ENCODE peak calls at places on chromosomes 3 and 15, in five cellular contexts. One of them, this sample, is unnamed.

GRCh38 chr3:16423298-16423697 is 90.2 kb downstream of the RFTN1 start:
- DNase-seq in bronchial epithelial cell: peak
- DNase-seq in stimulated activated CD8-positive, alpha-beta memory T cell treated with anti-CD3 and anti-CD28 coated beads, Interleukin-12 subunit alpha, Interleukin-12 subunit beta, amount 100 ng/mL, for 4 hours: no peak
- DNase-seq in anterior cingulate cortex: no peak
- DNase-seq in RCC 7860: no peak
- DNase-seq in this sample: no peak

GRCh38 chr15:40105517-40106202 is 3.0 kb downstream of the BMF start:
- DNase-seq in RCC 7860: no peak
- DNase-seq in anterior cingulate cortex: no peak
- DNase-seq in bronchial epithelial cell: no peak
- DNase-seq in stimulated activated CD8-positive, alpha-beta memory T cell treated with anti-CD3 and anti-CD28 coated beads, Interleukin-12 subunit alpha, Interleukin-12 subunit beta, amount 100 ng/mL, for 4 hours: no peak
- DNase-seq in this sample: no peak

GRCh38 chr15:42154576-42155355 is 1.7 kb downstream of the PLA2G4F start:
- DNase-seq in anterior cingulate cortex: no peak
- DNase-seq in bronchial epithelial cell: peak
- DNase-seq in RCC 7860: peak
- DNase-seq in stimulated activated CD8-positive, alpha-beta memory T cell treated with anti-CD3 and anti-CD28 coated beads, Interleukin-12 subunit alpha, Interleukin-12 subunit beta, amount 100 ng/mL, for 4 hours: no peak
- DNase-seq in this sample: no peak

GRCh38 chr15:61521961-61522360 is 292.9 kb upstream of the RORA start:
- DNase-seq in bronchial epithelial cell: no peak
- DNase-seq in RCC 7860: no peak
- DNase-seq in anterior cingulate cortex: no peak
- DNase-seq in stimulated activated CD8-positive, alpha-beta memory T cell treated with anti-CD3 and anti-CD28 coated beads, Interleukin-12 subunit alpha, Interleukin-12 subunit beta, amount 100 ng/mL, for 4 hours: no peak
- DNase-seq in this sample: no peak

GRCh38 chr3:79040701-79041100 is 727.1 kb downstream of the ROBO1 start:
- DNase-seq in RCC 7860: peak
- DNase-seq in bronchial epithelial cell: peak
- DNase-seq in anterior cingulate cortex: no peak
- DNase-seq in stimulated activated CD8-positive, alpha-beta memory T cell treated with anti-CD3 and anti-CD28 coated beads, Interleukin-12 subunit alpha, Interleukin-12 subunit beta, amount 100 ng/mL, for 4 hours: no peak
- DNase-seq in this sample: no peak

GRCh38 chr15:85282504-85283115 is 97.8 kb upstream of the AKAP13 start:
- DNase-seq in stimulated activated CD8-positive, alpha-beta memory T cell treated with anti-CD3 and anti-CD28 coated beads, Interleukin-12 subunit alpha, Interleukin-12 subunit beta, amount 100 ng/mL, for 4 hours: no peak
- DNase-seq in anterior cingulate cortex: no peak
- DNase-seq in bronchial epithelial cell: no peak
- DNase-seq in RCC 7860: peak
- DNase-seq in this sample: no peak

GRCh38 chr15:36449084-36449661 is 130.3 kb upstream of the CDIN1 start:
- DNase-seq in bronchial epithelial cell: no peak
- DNase-seq in stimulated activated CD8-positive, alpha-beta memory T cell treated with anti-CD3 and anti-CD28 coated beads, Interleukin-12 subunit alpha, Interleukin-12 subunit beta, amount 100 ng/mL, for 4 hours: no peak
- DNase-seq in anterior cingulate cortex: no peak
- DNase-seq in RCC 7860: no peak
- DNase-seq in this sample: no peak

GRCh38 chr15:69762373-69763148 is 309.9 kb downstream of the RPLP1 start:
- DNase-seq in bronchial epithelial cell: no peak
- DNase-seq in anterior cingulate cortex: no peak
- DNase-seq in RCC 7860: no peak
- DNase-seq in stimulated activated CD8-positive, alpha-beta memory T cell treated with anti-CD3 and anti-CD28 coated beads, Interleukin-12 subunit alpha, Interleukin-12 subunit beta, amount 100 ng/mL, for 4 hours: no peak
- DNase-seq in this sample: no peak

GRCh38 chr15:43516801-43517353 is 531 bp upstream of the MAP1A start:
- DNase-seq in stimulated activated CD8-positive, alpha-beta memory T cell treated with anti-CD3 and anti-CD28 coated beads, Interleukin-12 subunit alpha, Interleukin-12 subunit beta, amount 100 ng/mL, for 4 hours: no peak
- DNase-seq in bronchial epithelial cell: no peak
- DNase-seq in anterior cingulate cortex: no peak
- DNase-seq in RCC 7860: no peak
- DNase-seq in this sample: no peak

GRCh38 chr15:66006986-66007385 is 137.7 kb downstream of the RAB11A start:
- DNase-seq in anterior cingulate cortex: no peak
- DNase-seq in bronchial epithelial cell: peak
- DNase-seq in stimulated activated CD8-positive, alpha-beta memory T cell treated with anti-CD3 and anti-CD28 coated beads, Interleukin-12 subunit alpha, Interleukin-12 subunit beta, amount 100 ng/mL, for 4 hours: no peak
- DNase-seq in RCC 7860: peak
- DNase-seq in this sample: no peak

GRCh38 chr3:67647390-67647878 is 7.0 kb downstream of the SUCLG2 start:
- DNase-seq in bronchial epithelial cell: peak
- DNase-seq in anterior cingulate cortex: no peak
- DNase-seq in stimulated activated CD8-positive, alpha-beta memory T cell treated with anti-CD3 and anti-CD28 coated beads, Interleukin-12 subunit alpha, Interleukin-12 subunit beta, amount 100 ng/mL, for 4 hours: no peak
- DNase-seq in RCC 7860: peak
- DNase-seq in this sample: no peak

GRCh38 chr3:89947357-89947954 is 840.0 kb downstream of the EPHA3 start:
- DNase-seq in RCC 7860: no peak
- DNase-seq in anterior cingulate cortex: no peak
- DNase-seq in stimulated activated CD8-positive, alpha-beta memory T cell treated with anti-CD3 and anti-CD28 coated beads, Interleukin-12 subunit alpha, Interleukin-12 subunit beta, amount 100 ng/mL, for 4 hours: no peak
- DNase-seq in bronchial epithelial cell: no peak
- DNase-seq in this sample: no peak

GRCh38 chr3:108209579-108209978 is 12.6 kb downstream of the IFT57 start:
- DNase-seq in anterior cingulate cortex: no peak
- DNase-seq in stimulated activated CD8-positive, alpha-beta memory T cell treated with anti-CD3 and anti-CD28 coated beads, Interleukin-12 subunit alpha, Interleukin-12 subunit beta, amount 100 ng/mL, for 4 hours: no peak
- DNase-seq in RCC 7860: no peak
- DNase-seq in bronchial epithelial cell: no peak
- DNase-seq in this sample: no peak

GRCh38 chr3:189947948-189948723 is 172.6 kb downstream of the P3H2 start:
- DNase-seq in RCC 7860: peak
- DNase-seq in anterior cingulate cortex: no peak
- DNase-seq in stimulated activated CD8-positive, alpha-beta memory T cell treated with anti-CD3 and anti-CD28 coated beads, Interleukin-12 subunit alpha, Interleukin-12 subunit beta, amount 100 ng/mL, for 4 hours: no peak
- DNase-seq in bronchial epithelial cell: peak
- DNase-seq in this sample: no peak

GRCh38 chr3:114328345-114328744 is 34.5 kb downstream of the TIGIT start:
- DNase-seq in anterior cingulate cortex: no peak
- DNase-seq in bronchial epithelial cell: no peak
- DNase-seq in stimulated activated CD8-positive, alpha-beta memory T cell treated with anti-CD3 and anti-CD28 coated beads, Interleukin-12 subunit alpha, Interleukin-12 subunit beta, amount 100 ng/mL, for 4 hours: no peak
- DNase-seq in RCC 7860: no peak
- DNase-seq in this sample: no peak

GRCh38 chr3:119401502-119402440 is 61.6 kb downstream of the TMEM39A start:
- DNase-seq in bronchial epithelial cell: no peak
- DNase-seq in stimulated activated CD8-positive, alpha-beta memory T cell treated with anti-CD3 and anti-CD28 coated beads, Interleukin-12 subunit alpha, Interleukin-12 subunit beta, amount 100 ng/mL, for 4 hours: no peak
- DNase-seq in anterior cingulate cortex: no peak
- DNase-seq in RCC 7860: no peak
- DNase-seq in this sample: no peak

GRCh38 chr15:78979456-78980320 is 34.8 kb upstream of the CTSH start:
- DNase-seq in anterior cingulate cortex: no peak
- DNase-seq in stimulated activated CD8-positive, alpha-beta memory T cell treated with anti-CD3 and anti-CD28 coated beads, Interleukin-12 subunit alpha, Interleukin-12 subunit beta, amount 100 ng/mL, for 4 hours: no peak
- DNase-seq in RCC 7860: peak
- DNase-seq in bronchial epithelial cell: peak
- DNase-seq in this sample: peak

GRCh38 chr15:63083541-63083940 is 38.1 kb upstream of the LACTB start:
- DNase-seq in stimulated activated CD8-positive, alpha-beta memory T cell treated with anti-CD3 and anti-CD28 coated beads, Interleukin-12 subunit alpha, Interleukin-12 subunit beta, amount 100 ng/mL, for 4 hours: no peak
- DNase-seq in RCC 7860: no peak
- DNase-seq in bronchial epithelial cell: no peak
- DNase-seq in anterior cingulate cortex: no peak
- DNase-seq in this sample: no peak

GRCh38 chr3:111662012-111662411 is 66.9 kb upstream of the ZBED2 start:
- DNase-seq in RCC 7860: no peak
- DNase-seq in anterior cingulate cortex: no peak
- DNase-seq in stimulated activated CD8-positive, alpha-beta memory T cell treated with anti-CD3 and anti-CD28 coated beads, Interleukin-12 subunit alpha, Interleukin-12 subunit beta, amount 100 ng/mL, for 4 hours: no peak
- DNase-seq in bronchial epithelial cell: no peak
- DNase-seq in this sample: no peak

GRCh38 chr3:13019243-13019701 is 54.0 kb downstream of the IQSEC1 start:
- DNase-seq in anterior cingulate cortex: no peak
- DNase-seq in RCC 7860: no peak
- DNase-seq in stimulated activated CD8-positive, alpha-beta memory T cell treated with anti-CD3 and anti-CD28 coated beads, Interleukin-12 subunit alpha, Interleukin-12 subunit beta, amount 100 ng/mL, for 4 hours: no peak
- DNase-seq in bronchial epithelial cell: no peak
- DNase-seq in this sample: peak

GRCh38 chr15:22253676-22254408 is 173.5 kb downstream of the OR4M2 start:
- DNase-seq in RCC 7860: no peak
- DNase-seq in bronchial epithelial cell: no peak
- DNase-seq in anterior cingulate cortex: no peak
- DNase-seq in stimulated activated CD8-positive, alpha-beta memory T cell treated with anti-CD3 and anti-CD28 coated beads, Interleukin-12 subunit alpha, Interleukin-12 subunit beta, amount 100 ng/mL, for 4 hours: peak
- DNase-seq in this sample: no peak

GRCh38 chr3:66797916-66798560 is 200.1 kb upstream of the KBTBD8 start:
- DNase-seq in stimulated activated CD8-positive, alpha-beta memory T cell treated with anti-CD3 and anti-CD28 coated beads, Interleukin-12 subunit alpha, Interleukin-12 subunit beta, amount 100 ng/mL, for 4 hours: no peak
- DNase-seq in anterior cingulate cortex: peak
- DNase-seq in RCC 7860: no peak
- DNase-seq in bronchial epithelial cell: no peak
- DNase-seq in this sample: no peak

GRCh38 chr3:16313955-16314645 is 49.1 kb downstream of the OXNAD1 start:
- DNase-seq in anterior cingulate cortex: no peak
- DNase-seq in stimulated activated CD8-positive, alpha-beta memory T cell treated with anti-CD3 and anti-CD28 coated beads, Interleukin-12 subunit alpha, Interleukin-12 subunit beta, amount 100 ng/mL, for 4 hours: no peak
- DNase-seq in bronchial epithelial cell: no peak
- DNase-seq in RCC 7860: no peak
- DNase-seq in this sample: no peak

GRCh38 chr15:78035319-78035718 is 42.2 kb downstream of the TBC1D2B start:
- DNase-seq in stimulated activated CD8-positive, alpha-beta memory T cell treated with anti-CD3 and anti-CD28 coated beads, Interleukin-12 subunit alpha, Interleukin-12 subunit beta, amount 100 ng/mL, for 4 hours: peak
- DNase-seq in bronchial epithelial cell: no peak
- DNase-seq in RCC 7860: no peak
- DNase-seq in anterior cingulate cortex: no peak
- DNase-seq in this sample: peak

GRCh38 chr3:52534281-52535183 is 875 bp upstream of the NT5DC2 start:
- DNase-seq in anterior cingulate cortex: no peak
- DNase-seq in RCC 7860: no peak
- DNase-seq in stimulated activated CD8-positive, alpha-beta memory T cell treated with anti-CD3 and anti-CD28 coated beads, Interleukin-12 subunit alpha, Interleukin-12 subunit beta, amount 100 ng/mL, for 4 hours: no peak
- DNase-seq in bronchial epithelial cell: peak
- DNase-seq in this sample: peak

GRCh38 chr3:193776626-193777025 is 183.6 kb downstream of the OPA1 start:
- DNase-seq in anterior cingulate cortex: no peak
- DNase-seq in RCC 7860: no peak
- DNase-seq in stimulated activated CD8-positive, alpha-beta memory T cell treated with anti-CD3 and anti-CD28 coated beads, Interleukin-12 subunit alpha, Interleukin-12 subunit beta, amount 100 ng/mL, for 4 hours: no peak
- DNase-seq in bronchial epithelial cell: no peak
- DNase-seq in this sample: no peak

GRCh38 chr15:90483012-90483307 is 46.8 kb upstream of the CRTC3 start:
- DNase-seq in anterior cingulate cortex: no peak
- DNase-seq in stimulated activated CD8-positive, alpha-beta memory T cell treated with anti-CD3 and anti-CD28 coated beads, Interleukin-12 subunit alpha, Interleukin-12 subunit beta, amount 100 ng/mL, for 4 hours: no peak
- DNase-seq in bronchial epithelial cell: no peak
- DNase-seq in RCC 7860: no peak
- DNase-seq in this sample: no peak